ENCODE peak calls at places on chromosomes 7 and 10, in nine cellular contexts. Y is mammary epithelial cell, O is brain microvascular endothelial cell, E is left lung, B is left ventricle myocardium inferior, K is psoas muscle, N is uterus, M is ovary, U is A549. X is an unnamed sample.

GRCh38 chr7:90897961-90898469 is 301.9 kb downstream of the CDK14 start:
- DNase-seq in K (no peak), Y (no peak), U (no peak), B (no peak), N (no peak), E (no peak), M (no peak), O (no peak), X (no peak)

GRCh38 chr7:159095979-159096411 is 48.7 kb downstream of the VIPR2 start:
- DNase-seq in K (no peak), U (no peak), O (no peak), Y (no peak), N (no peak), B (no peak), M (peak; percentile 24), E (no peak), X (no peak)

GRCh38 chr10:79282388-79282787 is 64.9 kb upstream of the PPIF start:
- DNase-seq in N (no peak), B (no peak), O (no peak), E (no peak), Y (no peak), M (no peak), U (no peak), K (no peak), X (no peak)

GRCh38 chr7:49398236-49398635 is 375.2 kb upstream of the VWC2 start:
- DNase-seq in E (no peak), N (no peak), Y (no peak), K (peak; percentile 49), M (no peak), U (no peak), B (peak; percentile 15), O (no peak), X (no peak)

GRCh38 chr10:77609781-77610272 is 27.8 kb downstream of the KCNMA1 start:
- DNase-seq in B (no peak), N (no peak), K (no peak), Y (no peak), E (no peak), U (no peak), M (peak; percentile 59), O (peak; percentile 46), X (no peak)

GRCh38 chr7:41979834-41980307 is 257.1 kb downstream of the GLI3 start:
- DNase-seq in K (no peak), E (no peak), Y (no peak), M (no peak), B (no peak), N (peak; percentile 44), U (peak; percentile 23), O (peak; percentile 33), X (no peak)

GRCh38 chr10:99292159-99292558 is 37.0 kb upstream of the CNNM1 start:
- DNase-seq in E (no peak), B (no peak), M (no peak), O (no peak), K (no peak), N (no peak), Y (peak; percentile 70), U (no peak), X (no peak)

GRCh38 chr7:18458830-18459229 is 36.7 kb upstream of the HDAC9 start:
- DNase-seq in Y (peak; percentile 12), N (no peak), E (no peak), K (peak; percentile 64), O (no peak), U (no peak), B (no peak), M (no peak), X (no peak)

GRCh38 chr10:127911867-127912257 is 5.0 kb downstream of the PTPRE start:
- DNase-seq in B (no peak), N (no peak), K (no peak), O (no peak), E (no peak), U (no peak), Y (no peak), M (no peak), X (no peak)

GRCh38 chr7:66737667-66738066 is 2.9 kb upstream of the RABGEF1 start:
- DNase-seq in Y (no peak), B (no peak), N (no peak), U (no peak), O (no peak), K (no peak), M (no peak), E (no peak), X (no peak)

GRCh38 chr10:15660990-15661389 is 58.7 kb downstream of the ITGA8 start:
- DNase-seq in N (no peak), O (no peak), U (no peak), E (no peak), M (no peak), Y (no peak), B (no peak), K (no peak), X (no peak)

GRCh38 chr10:132036887-132037675 is 28.7 kb upstream of the JAKMIP3 start:
- DNase-seq in Y (no peak), U (peak; percentile 57), O (no peak), N (no peak), K (no peak), E (no peak), M (no peak), B (peak; percentile 34), X (peak; percentile 31)

GRCh38 chr10:87925570-87925969 is 62.1 kb downstream of the PTEN start:
- DNase-seq in K (no peak), N (no peak), B (no peak), U (no peak), E (no peak), M (no peak), O (no peak), Y (peak; percentile 24), X (no peak)

GRCh38 chr10:80520661-80521488 is 16.8 kb upstream of the SH2D4B start:
- DNase-seq in K (peak; percentile 34), U (no peak), Y (no peak), B (no peak), E (peak; percentile 27), N (no peak), O (no peak), M (no peak), X (no peak)

GRCh38 chr7:112162161-112163020 is 43.8 kb downstream of the DOCK4 start:
- DNase-seq in N (peak; percentile 18), B (peak; percentile 42), Y (no peak), E (peak; percentile 52), U (peak; percentile 32), K (peak; percentile 31), O (peak; percentile 82), M (no peak), X (no peak)

GRCh38 chr7:66930341-66930740 is 9.3 kb downstream of the TMEM248 start:
- DNase-seq in M (no peak), B (no peak), E (no peak), Y (peak; percentile 35), O (peak; percentile 36), N (no peak), K (no peak), U (no peak), X (no peak)

GRCh38 chr10:113059001-113059780 is 109.1 kb downstream of the TCF7L2 start:
- DNase-seq in U (no peak), M (peak; percentile 66), B (peak; percentile 28), K (no peak), E (no peak), N (peak; percentile 55), O (no peak), Y (peak; percentile 26), X (no peak)

GRCh38 chr10:83965473-83965872 is 173.8 kb upstream of the GHITM start:
- DNase-seq in U (no peak), N (no peak), Y (no peak), E (no peak), M (no peak), B (no peak), O (no peak), K (no peak), X (no peak)
- TF ChIP-seq CTCF in U (no peak), N (no peak), Y (no peak), E (no peak), M (no peak), B (no peak), O (no peak), K (no peak), X (no peak)

DNA sequence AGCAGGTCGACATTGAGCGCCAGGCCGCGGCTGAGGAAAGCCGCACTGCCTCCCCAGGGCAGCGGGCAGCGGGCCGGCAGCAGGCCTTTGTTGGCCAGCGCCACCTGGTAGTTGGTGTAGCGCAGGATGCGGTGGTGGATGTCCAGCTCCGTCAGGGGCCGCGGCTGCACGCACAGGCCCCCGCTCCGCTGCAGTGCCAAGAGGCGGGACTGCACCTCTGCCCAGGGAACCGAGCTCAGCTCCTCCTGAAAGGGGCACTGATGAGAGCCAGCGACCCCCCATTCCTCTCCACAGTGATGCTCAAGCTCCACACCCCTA is 5.2 kb downstream of the ATG9B start:
- DNase-seq in N (no peak), Y (no peak), M (no peak), O (no peak), B (no peak), U (no peak), K (no peak), E (no peak), X (no peak)
- H3K4me3 ChIP-seq in N (no peak overlapping the region), Y (no peak overlapping the region), M (no peak overlapping the region), O (no peak overlapping the region), B (peak overlapping the region; percentile 49), U (no peak overlapping the region), K (peak overlapping the region; percentile 51), E (no peak overlapping the region), X (no peak overlapping the region)

DNA sequence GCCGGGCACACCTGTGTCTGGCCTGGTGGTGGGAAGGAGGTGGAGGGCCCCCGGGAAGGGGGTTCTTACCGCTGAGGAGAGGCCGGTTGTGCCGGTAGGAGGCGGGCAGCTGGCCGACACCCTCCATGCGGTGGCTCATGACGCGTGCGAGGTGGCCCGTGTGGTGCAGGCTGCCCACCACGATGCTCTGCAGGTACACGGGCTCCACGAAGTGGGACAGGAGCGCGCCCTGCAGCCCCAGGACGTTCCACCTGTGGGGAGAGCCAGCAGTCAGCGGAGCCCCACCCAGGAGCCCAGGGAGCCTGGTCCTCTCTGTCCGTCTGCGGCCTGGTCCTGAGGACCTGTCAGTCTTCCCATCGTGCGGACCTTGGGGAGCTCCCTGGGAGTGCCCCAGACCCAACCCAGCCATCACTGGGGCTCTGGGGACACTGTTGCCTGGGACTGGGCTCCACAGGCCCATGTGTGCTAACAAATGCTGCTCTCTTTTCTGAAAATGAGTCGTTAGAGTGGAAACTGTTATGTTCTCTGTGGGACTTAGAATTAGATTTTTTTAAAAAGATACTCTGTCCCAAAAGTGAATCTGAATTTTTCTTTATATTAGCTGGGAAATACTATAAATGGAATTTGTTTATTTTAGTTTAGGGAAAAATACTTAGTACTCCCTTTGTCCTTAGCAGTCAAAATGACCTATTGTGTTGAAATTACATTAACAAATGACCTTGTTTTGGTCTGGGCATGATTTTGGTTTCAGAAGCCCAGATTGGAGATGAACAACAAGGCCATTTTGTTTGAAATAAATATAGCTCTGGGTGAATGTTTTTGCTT is 143.9 kb downstream of the WDR37 start:
- DNase-seq in N (no peak), K (no peak), Y (no peak), O (no peak), B (no peak), M (peak; percentile 29), E (peak; percentile 13), U (no peak), X (no peak)
- H3K27ac ChIP-seq in N (no peak overlapping the region), K (no peak overlapping the region), Y (no peak overlapping the region), O (no peak overlapping the region), B (no peak overlapping the region), M (no peak overlapping the region), E (no peak overlapping the region), U (no peak overlapping the region), X (no peak overlapping the region)

DNA sequence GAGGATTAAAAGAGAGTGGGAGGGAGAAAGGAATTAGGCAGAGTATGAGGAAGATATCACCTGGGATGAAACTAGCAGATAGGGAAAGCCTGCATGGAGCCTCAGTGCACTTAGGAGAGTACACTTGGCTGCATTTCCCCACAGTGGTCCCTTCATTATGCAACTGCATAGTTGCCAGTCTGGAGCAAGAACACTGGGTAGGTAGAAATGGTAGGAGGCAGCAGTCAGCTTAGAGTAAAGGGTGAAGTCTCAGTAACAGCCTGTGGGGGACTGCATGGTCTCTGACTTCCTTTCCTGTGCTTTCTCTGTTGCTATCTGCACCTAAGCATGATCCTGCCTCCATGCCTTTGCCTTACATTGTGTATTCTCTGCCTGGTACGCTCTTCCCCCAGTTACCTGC is 14.0 kb upstream of the PCGF5 start:
- DNase-seq in B (no peak), M (no peak), E (no peak), U (no peak), N (no peak), O (no peak), Y (no peak), K (no peak), X (no peak)
- TF ChIP-seq CTCF in B (no peak), M (no peak), E (no peak), U (no peak), N (no peak), O (no peak), Y (no peak), K (no peak), X (no peak)